ENCODE peak calls at places on chromosomes 3 and 15, in eight cellular contexts. K is upper lobe of right lung; B is NCI-H446 treated with DMSO at 0.1 percent for 48 hours; Q is iris pigment epithelial cell; A is HTR-8/SVneo; L is CD4-positive, alpha-beta T cell; I is left ventricle myocardium inferior; C is kidney. O is an unnamed sample.

GRCh38 chr3:46895204-46895660 is 17.7 kb downstream of the PTH1R start:
- DNase-seq in K (peak; percentile 89), B (no peak), Q (peak; percentile 33), A (peak; percentile 67), L (peak; percentile 72), I (peak; percentile 81), C (peak; percentile 84), O (no peak)

GRCh38 chr15:78055923-78056713 is 21.4 kb downstream of the TBC1D2B start:
- DNase-seq in K (no peak), B (no peak), Q (no peak), A (no peak), L (no peak), I (no peak), C (peak; percentile 75), O (no peak)

GRCh38 chr3:63912768-63913588 is 795 bp upstream of the SCAANT1 start:
- DNase-seq in K (peak; percentile 83), B (no peak), Q (peak; percentile 54), A (peak; percentile 62), L (peak; percentile 19), I (peak; percentile 36), C (peak; percentile 86), O (no peak)

GRCh38 chr15:30929064-30929669 is 25.5 kb downstream of the FAN1 start:
- DNase-seq in K (no peak), B (no peak), Q (no peak), A (no peak), L (no peak), I (no peak), C (no peak), O (no peak)

GRCh38 chr3:192930585-192930984 is 12.9 kb upstream of the MB21D2 start:
- DNase-seq in K (no peak), B (no peak), Q (no peak), A (no peak), L (no peak), I (no peak), C (no peak), O (no peak)

GRCh38 chr15:85333132-85333831 is 47.1 kb upstream of the AKAP13 start:
- DNase-seq in K (no peak), B (no peak), Q (peak; percentile 90), A (peak; percentile 51), L (no peak), I (no peak), C (no peak), O (no peak)

GRCh38 chr15:81516461-81516860 is 142.4 kb upstream of the TMC3 start:
- DNase-seq in K (no peak), B (peak; percentile 20), Q (peak; percentile 36), A (no peak), L (no peak), I (no peak), C (no peak), O (no peak)

GRCh38 chr3:66822059-66823009 is 175.8 kb upstream of the KBTBD8 start:
- DNase-seq in K (no peak), B (no peak), Q (peak; percentile 66), A (peak; percentile 45), L (peak; percentile 48), I (peak; percentile 22), C (no peak), O (no peak)

GRCh38 chr3:179503640-179504039 is 52.4 kb upstream of the GNB4 start:
- DNase-seq in K (no peak), B (no peak), Q (no peak), A (no peak), L (no peak), I (no peak), C (no peak), O (no peak)

O was measured in DMS 273 treated with DMSO at 0.1 percent for 48 hours.